ENCODE peak calls at places on chromosomes 13 and 19, in four cellular contexts. I is K562, U is HepG2, C is GM12878. S is an unnamed sample.

GRCh38 chr13:30510091-30510490 is 44.4 kb upstream of the HMGB1 start:
- DNase-seq in C (no peak), I (no peak), U (no peak), S (no peak)

GRCh38 chr13:100473087-100473486 is 115.5 kb downstream of the GGACT start:
- DNase-seq in U (no peak), I (no peak), C (no peak), S (peak)

GRCh38 chr13:30932481-30933333 is at the start of gene TEX26:
- DNase-seq in I (no peak), U (no peak), C (no peak), S (no peak)

GRCh38 chr13:57595775-57596174 is 35.8 kb upstream of the PCDH17 start:
- DNase-seq in U (no peak), I (no peak), C (no peak), S (no peak)

GRCh38 chr13:39364797-39365468 is 238.1 kb downstream of the LHFPL6 start:
- DNase-seq in U (peak), I (no peak), C (no peak), S (peak)

GRCh38 chr13:113839536-113840204 is 24.2 kb downstream of the GAS6 start:
- DNase-seq in I (no peak), C (no peak), U (no peak), S (no peak)

GRCh38 chr19:16157601-16158000 is 14.1 kb downstream of the HSH2D start:
- DNase-seq in C (no peak), I (no peak), U (no peak), S (no peak)

GRCh38 chr13:111198979-111199378 is 83.9 kb downstream of the ARHGEF7 start:
- DNase-seq in C (no peak), I (no peak), U (no peak), S (no peak)

GRCh38 chr19:14677464-14677863 is 2.8 kb upstream of the ADGRE3 start:
- DNase-seq in I (no peak), U (no peak), C (no peak), S (no peak)

GRCh38 chr13:23347601-23348000 is 85.9 kb downstream of the SACS start:
- DNase-seq in C (no peak), I (no peak), U (no peak), S (no peak)

GRCh38 chr19:41223431-41224234 is 4.6 kb downstream of the AXL start:
- DNase-seq in I (no peak), U (peak), C (no peak), S (no peak)

GRCh38 chr13:50344717-50345116 is 329.5 kb downstream of the KCNRG start:
- DNase-seq in U (no peak), C (no peak), I (no peak), S (no peak)

GRCh38 chr19:41860419-41861097 is 503 bp downstream of the RPS19 start:
- DNase-seq in I (no peak), C (no peak), U (no peak), S (no peak)

GRCh38 chr19:9109959-9110358 is 2.7 kb upstream of the OR7G2 start:
- DNase-seq in I (no peak), C (no peak), U (peak), S (no peak)

GRCh38 chr19:9306443-9306842 is 3.2 kb downstream of the ZNF699 start:
- DNase-seq in U (no peak), C (no peak), I (no peak), S (no peak)

GRCh38 chr19:821976-822773 is 420 bp upstream of the PLPPR3 start:
- DNase-seq in C (no peak), I (peak), U (no peak), S (no peak)

GRCh38 chr19:18468517-18468916 is 30.6 kb upstream of the ISYNA1 start:
- DNase-seq in U (no peak), I (no peak), C (no peak), S (no peak)

GRCh38 chr19:35828694-35829301 is 16.2 kb upstream of the PRODH2 start:
- DNase-seq in I (peak), U (peak), C (no peak), S (peak)

GRCh38 chr13:23488442-23488841 is 54.9 kb upstream of the SACS start:
- DNase-seq in U (peak), C (no peak), I (no peak), S (no peak)

GRCh38 chr13:111547726-111548273 is 227.4 kb downstream of the TEX29 start:
- DNase-seq in I (no peak), C (no peak), U (no peak), S (no peak)

GRCh38 chr19:3683866-3684816 is 16.1 kb downstream of the PIP5K1C start:
- DNase-seq in C (no peak), U (no peak), I (peak), S (peak)

GRCh38 chr13:19601749-19602725 is 31.4 kb upstream of the MPHOSPH8 start:
- DNase-seq in U (peak), C (no peak), I (peak), S (peak)

GRCh38 chr13:74758188-74758587 is 624.0 kb upstream of the KLF12 start:
- DNase-seq in U (no peak), I (no peak), C (no peak), S (no peak)

GRCh38 chr19:23769691-23770468 is 11.2 kb upstream of the ZNF681 start:
- DNase-seq in I (no peak), C (no peak), U (no peak), S (no peak)

GRCh38 chr19:23470873-23471555 is 75.7 kb upstream of the ZNF91 start:
- DNase-seq in U (no peak), C (no peak), I (no peak), S (no peak)

GRCh38 chr19:50417138-50417849 is 1.4 kb upstream of the SPIB start:
- DNase-seq in C (no peak), U (no peak), I (no peak), S (no peak)

GRCh38 chr19:33406521-33407139 is 33.1 kb downstream of the CEBPG start:
- DNase-seq in U (peak), I (peak), C (no peak), S (peak)

GRCh38 chr13:91111476-91112190 is 235.9 kb upstream of the MIR17HG start:
- DNase-seq in I (no peak), C (no peak), U (no peak), S (no peak)

GRCh38 chr13:40993119-40993518 is 26.0 kb downstream of the ELF1 start:
- DNase-seq in U (no peak), C (no peak), I (no peak), S (no peak)

GRCh38 chr19:1206063-1206732 is 620 bp downstream of the STK11 start:
- DNase-seq in I (no peak), C (no peak), U (no peak), S (no peak)

GRCh38 chr19:4916292-4917082 is 7.2 kb downstream of the UHRF1 start:
- DNase-seq in U (no peak), C (no peak), I (no peak), S (no peak)

GRCh38 chr19:27972291-27973040 is 1240.5 kb downstream of the UQCRFS1 start:
- DNase-seq in U (no peak), I (no peak), C (no peak), S (no peak)

GRCh38 chr13:79837741-79838450 is 356.9 kb downstream of the NDFIP2 start:
- DNase-seq in U (no peak), I (no peak), C (no peak), S (no peak)

GRCh38 chr13:80082396-80083096 is 258.4 kb downstream of the SPRY2 start:
- DNase-seq in I (no peak), C (no peak), U (no peak), S (no peak)

GRCh38 chr13:47788844-47789243 is 212.2 kb downstream of the SUCLA2 start:
- DNase-seq in U (no peak), I (no peak), C (no peak), S (no peak)

DNA sequence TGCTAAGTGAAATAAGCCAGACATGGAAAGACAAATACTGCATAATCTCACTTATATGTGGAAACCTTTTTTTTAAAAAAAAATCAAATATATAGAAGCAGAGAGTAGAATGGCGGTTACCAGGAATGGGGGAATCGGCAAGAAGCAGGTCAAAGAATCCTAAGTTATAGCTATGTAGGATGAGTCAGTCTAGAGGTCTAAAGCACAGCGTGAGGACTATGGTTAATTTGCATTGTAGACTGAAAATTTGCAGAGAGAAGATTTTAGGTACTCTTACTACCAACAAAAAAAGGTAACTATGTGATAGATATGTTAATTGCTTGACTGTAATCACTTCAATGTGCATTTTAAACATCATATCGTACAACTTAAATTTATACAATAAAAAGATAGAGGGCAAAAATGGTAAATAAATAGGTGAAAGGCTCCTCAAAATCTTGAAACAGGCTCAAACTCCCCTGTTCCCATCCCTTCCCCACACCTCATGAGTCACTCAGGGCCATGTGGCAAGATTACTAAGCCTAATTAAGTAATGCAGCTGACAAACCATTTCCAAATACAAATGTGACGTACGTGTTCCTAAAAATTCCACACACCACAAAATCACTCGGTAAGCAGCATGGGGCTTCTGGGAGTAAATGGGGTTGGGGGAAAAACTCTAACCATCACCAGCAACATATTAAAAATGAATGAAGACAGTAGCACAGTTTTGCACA is 159.0 kb downstream of the USP12 start:
- DNase-seq in I (no peak), U (no peak), C (no peak), S (no peak)
- TF ChIP-seq FOXK2 in I (no peak), U (no peak), C (no peak), S (no peak)

DNA sequence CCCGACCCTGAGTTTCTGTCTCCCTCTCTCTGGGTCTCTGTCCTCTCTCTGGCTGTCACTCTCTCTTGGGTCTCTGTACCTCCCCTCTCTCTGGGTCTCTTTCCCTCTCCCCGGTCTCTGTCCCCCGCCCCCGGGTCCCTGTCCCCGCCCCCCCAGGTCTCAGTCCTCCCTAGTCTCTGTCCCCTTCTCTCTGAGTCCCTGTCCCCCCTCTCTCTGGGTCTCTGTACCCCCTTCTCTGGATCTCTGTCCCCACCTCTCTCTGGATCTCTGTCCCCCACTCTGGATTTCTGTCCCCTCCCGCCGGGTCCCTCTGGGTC is 2.3 kb upstream of the FTL start:
- DNase-seq in U (peak), C (no peak), I (peak), S (no peak)
- TF ChIP-seq FOXK2 in U (no peak), C (no peak), I (no peak), S (no peak)

GRCh38 chr19:56273563-56274117 is 1.1 kb downstream of the EDDM13 start:
- DNase-seq in C (no peak), I (no peak), U (no peak), S (no peak)
- TF ChIP-seq FOXK2 in C (no peak), I (no peak), U (no peak), S (no peak)

GRCh38 chr13:73259061-73259908 is 200.5 kb downstream of the KLF5 start:
- DNase-seq in U (no peak), C (no peak), I (no peak), S (no peak)
- TF ChIP-seq FOXK2 in U (no peak), C (no peak), I (no peak), S (no peak)

DNA sequence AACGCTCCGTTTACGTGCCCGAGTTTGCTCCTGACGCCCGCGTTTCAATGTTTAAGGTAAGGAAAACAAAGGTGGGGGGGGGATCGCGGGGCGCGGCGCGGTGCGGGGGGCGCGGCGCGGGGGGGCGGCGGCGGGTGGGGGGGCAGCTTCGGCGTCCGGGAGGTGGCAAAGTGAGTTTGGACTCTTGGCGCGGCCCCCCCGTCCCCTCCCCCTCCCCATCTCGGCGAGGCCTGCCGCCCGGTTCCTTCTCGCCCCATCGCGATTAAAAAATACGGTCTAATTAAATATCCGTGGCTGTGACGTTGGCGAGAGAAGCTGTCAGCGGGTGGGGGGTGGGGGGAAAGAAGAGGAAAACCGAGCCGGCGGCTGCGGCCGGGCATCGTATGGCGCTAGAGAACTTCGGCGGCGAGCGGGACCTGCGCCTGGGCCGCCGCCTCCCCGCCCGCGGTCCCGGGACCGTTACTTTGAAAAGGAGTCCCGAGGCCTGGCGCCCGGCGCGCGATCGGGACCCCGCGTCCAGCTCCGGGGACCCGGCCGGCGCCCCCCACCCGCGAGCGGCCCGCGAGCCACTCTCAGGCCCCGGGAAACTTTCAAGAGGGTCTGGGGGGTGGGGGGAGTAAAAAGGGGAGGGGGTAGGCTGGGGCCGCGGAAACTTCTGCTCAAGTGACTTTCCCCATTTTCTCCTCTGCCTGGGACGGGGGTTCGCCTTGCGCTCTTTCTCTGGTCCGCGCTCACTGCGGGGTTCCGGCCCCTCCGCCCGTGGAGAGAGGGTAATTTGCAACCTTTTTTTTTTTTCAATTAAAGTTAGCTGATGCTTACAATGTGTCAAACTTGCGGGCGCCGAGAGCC is 146.3 kb upstream of the ZNF536 start:
- DNase-seq in C (no peak), I (no peak), U (no peak), S (peak)
- TF ChIP-seq FOXK2 in C (no peak), I (no peak), U (no peak), S (no peak)

DNA sequence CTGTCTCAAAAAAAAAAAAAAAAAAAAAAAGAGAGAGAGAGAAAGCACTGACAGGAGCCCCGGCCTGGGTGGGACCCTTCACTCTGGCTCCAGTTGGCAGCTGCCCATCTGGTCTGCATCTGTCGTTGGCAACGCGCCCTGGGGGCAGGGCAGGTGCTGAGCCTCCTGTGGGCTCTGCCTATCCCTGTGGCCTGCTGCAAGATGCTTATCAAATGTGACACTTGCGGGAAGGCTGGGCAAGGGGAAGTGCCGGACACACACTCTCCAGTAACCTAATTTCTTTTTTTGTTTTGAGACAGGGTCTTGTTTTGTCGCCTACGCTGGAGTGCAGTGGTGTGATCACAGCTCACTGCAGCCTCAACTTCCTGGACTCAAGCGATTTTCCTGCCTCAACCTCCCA is 10.7 kb upstream of the KPTN start:
- DNase-seq in U (no peak), I (no peak), C (no peak), S (no peak)
- TF ChIP-seq FOXK2 in U (no peak), I (no peak), C (no peak), S (no peak)

DNA sequence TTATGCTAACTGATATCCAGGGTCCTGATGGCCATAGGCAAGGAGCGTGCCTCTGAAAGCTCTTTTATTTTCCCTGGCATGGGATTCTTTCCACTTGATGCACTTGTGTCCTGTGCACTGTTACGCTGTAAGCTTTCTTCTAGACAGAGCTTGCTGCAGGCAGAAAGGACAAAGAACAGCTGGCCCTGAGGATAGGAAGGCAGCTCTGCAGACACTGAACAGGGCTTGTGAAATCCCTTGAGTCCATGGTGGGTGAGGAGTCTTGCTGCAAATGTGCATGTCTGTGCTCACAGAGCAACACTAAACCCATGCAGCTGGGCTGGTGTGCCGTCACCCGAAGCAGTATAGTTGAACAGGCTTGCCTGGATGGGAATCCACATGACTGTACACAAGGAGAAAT is 126.6 kb downstream of the AKAP11 start:
- DNase-seq in U (no peak), I (no peak), C (no peak), S (no peak)
- TF ChIP-seq FOXK2 in U (no peak), I (no peak), C (no peak), S (no peak)